ENCODE peak calls at places on chromosomes 12 and 14, in four cellular contexts. X is fibroblast of lung, H is astrocyte of the spinal cord, B is mucosa of descending colon. O is an unnamed sample.

GRCh38 chr14:61319706-61320105 is 1.7 kb upstream of the PRKCH start:
- DNase-seq in B (no peak), H (no peak), X (no peak), O (no peak)

GRCh38 chr12:105409881-105410471 is 79.5 kb downstream of the C12orf75 start:
- DNase-seq in H (peak; percentile 61), X (peak; percentile 50), B (peak; percentile 27), O (no peak)

GRCh38 chr14:67240168-67240932 is 885 bp upstream of the PALS1 start:
- DNase-seq in H (peak; percentile 21), B (peak; percentile 83), X (no peak), O (no peak)

GRCh38 chr12:47686645-47687240 is 19.1 kb downstream of the RPAP3 start:
- DNase-seq in B (no peak), X (peak; percentile 45), H (peak; percentile 55), O (peak; percentile 7)

GRCh38 chr14:100103261-100104005 is 38.2 kb downstream of the EVL start:
- DNase-seq in H (peak; percentile 19), X (no peak), B (no peak), O (no peak)

GRCh38 chr12:56541610-56542009 is 20.0 kb downstream of the RBMS2 start:
- DNase-seq in X (no peak), B (no peak), H (no peak), O (no peak)

GRCh38 chr12:105522166-105522825 is 191.8 kb downstream of the C12orf75 start:
- DNase-seq in X (peak; percentile 92), B (no peak), H (peak; percentile 7), O (peak; percentile 77)

GRCh38 chr12:1864456-1864855 is 44.1 kb downstream of the LRTM2 start:
- DNase-seq in H (no peak), X (no peak), B (no peak), O (no peak)

GRCh38 chr14:71006200-71006563 is 98.9 kb downstream of the PCNX1 start:
- DNase-seq in H (no peak), X (peak; percentile 32), B (no peak), O (no peak)

GRCh38 chr14:102508410-102508773 is 1.2 kb downstream of the ANKRD9 start:
- DNase-seq in X (no peak), H (no peak), B (peak; percentile 89), O (no peak)
- H3K4me3 ChIP-seq in X (peak overlapping the region; percentile 62), H (peak overlapping the region; percentile 55), B (no peak overlapping the region), O (peak overlapping the region; percentile 58)

DNA sequence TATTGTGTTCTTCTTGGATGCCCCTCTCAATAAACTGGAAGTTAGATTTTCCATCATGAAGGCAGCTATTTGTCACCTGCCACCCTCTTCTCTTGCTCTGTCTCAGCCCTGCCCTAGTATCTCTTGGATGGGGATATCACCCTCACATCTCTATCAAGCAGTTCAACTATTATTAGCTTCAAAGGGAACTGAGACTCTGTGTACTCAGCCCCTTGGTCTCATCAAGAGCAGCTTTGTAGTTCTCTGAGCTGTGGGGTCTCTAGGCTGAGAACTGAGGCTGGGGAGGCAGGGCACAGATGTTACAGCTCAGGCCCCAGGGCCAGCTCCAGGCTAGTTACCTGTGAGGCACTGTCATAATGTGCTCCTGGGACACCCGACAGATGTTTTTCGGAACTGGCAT is 130.3 kb downstream of the DAD1 start:
- DNase-seq in B (no peak), H (no peak), X (no peak), O (no peak)
- H3K4me3 ChIP-seq in B (no peak overlapping the region), H (no peak overlapping the region), X (no peak overlapping the region), O (no peak overlapping the region)

GRCh38 chr14:34300330-34300729 is 161.7 kb downstream of the SPTSSA start:
- DNase-seq in H (no peak), B (no peak), X (no peak), O (no peak)

GRCh38 chr14:34299360-34299759 is 162.7 kb downstream of the SPTSSA start:
- DNase-seq in X (no peak), B (no peak), H (no peak), O (no peak)

GRCh38 chr14:34302654-34303053 is 159.4 kb downstream of the SPTSSA start:
- DNase-seq in X (peak; percentile 30), B (peak; percentile 73), H (peak; percentile 17), O (no peak)

GRCh38 chr14:34303811-34304210 is 158.2 kb downstream of the SPTSSA start:
- DNase-seq in B (no peak), H (no peak), X (no peak), O (no peak)

GRCh38 chr14:34301107-34301734 is 160.8 kb downstream of the SPTSSA start:
- DNase-seq in B (peak; percentile 61), H (peak; percentile 40), X (peak; percentile 37), O (no peak)
- H3K4me3 ChIP-seq in B (no peak overlapping the region), H (no peak overlapping the region), X (no peak overlapping the region), O (no peak overlapping the region)

GRCh38 chr12:121397521-121397920 is 2.4 kb upstream of the RNF34 start:
- DNase-seq in X (no peak), H (no peak), B (no peak), O (no peak)

GRCh38 chr12:121388421-121388981 is 11.4 kb upstream of the RNF34 start:
- DNase-seq in X (peak; percentile 86), H (peak; percentile 55), B (no peak), O (peak; percentile 42)

GRCh38 chr12:121390856-121391255 is 9.1 kb upstream of the RNF34 start:
- DNase-seq in H (no peak), X (no peak), B (no peak), O (no peak)

GRCh38 chr12:121391619-121392324 is 8.1 kb upstream of the RNF34 start:
- DNase-seq in H (no peak), X (peak; percentile 6), B (peak; percentile 28), O (peak; percentile 28)

DNA sequence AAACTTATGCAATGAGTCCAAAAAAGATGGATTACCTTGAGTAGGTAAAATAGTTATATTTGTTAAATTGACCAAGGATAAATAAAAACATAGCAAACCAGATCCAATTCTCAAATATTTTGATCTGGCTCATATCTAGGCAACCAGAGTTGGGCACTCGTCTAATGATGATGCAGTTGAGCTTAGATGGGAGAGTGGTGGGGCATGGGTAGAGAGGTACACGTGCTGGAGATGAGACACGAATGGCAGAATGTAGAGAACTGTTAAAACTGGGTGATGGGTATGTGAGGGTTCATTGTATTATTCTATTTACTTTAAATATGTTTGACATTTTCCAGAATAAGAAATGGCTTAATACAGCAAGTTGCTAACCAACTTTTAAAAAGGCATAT is 7.6 kb upstream of the RNF34 start:
- DNase-seq in X (no peak), B (no peak), H (no peak), O (no peak)
- H3K4me3 ChIP-seq in X (peak overlapping the region; percentile 49), B (no peak overlapping the region), H (no peak overlapping the region), O (no peak overlapping the region)

GRCh38 chr12:94829552-94829951 is 173.9 kb downstream of the NDUFA12 start:
- DNase-seq in X (no peak), B (no peak), H (no peak), O (no peak)
- H3K4me3 ChIP-seq in X (no peak overlapping the region), B (no peak overlapping the region), H (no peak overlapping the region), O (no peak overlapping the region)